ENCODE peak calls at places on chromosome 7, in nine cellular contexts. G is head of caudate nucleus; H is BE2C; J is stimulated activated CD4-positive, alpha-beta T cell treated with anti-CD3 and anti-CD28 coated beads, Interleukin-1b, Interleukin-23, amount 100 ng/mL, for 1 hour; U is NCI-H524; L is activated T-helper 1 cell treated with anti-CD3 and anti-CD28 coated beads, Interleukin-2, amount 50 U/mL, for 16 hours; X is HEK293T; V is cardiac septum; E is RWPE1. A is an unnamed sample.

GRCh38 chr7:47474937-47475879 is 106.7 kb downstream of the TNS3 start:
- DNase-seq in V (peak; percentile 91), X (peak; percentile 52), E (peak; percentile 97), J (no peak), G (peak; percentile 44), L (no peak), H (peak; percentile 49), U (no peak), A (no peak)

GRCh38 chr7:142878315-142878714 is 7.2 kb downstream of the TRPV6 start:
- DNase-seq in L (no peak), U (no peak), G (no peak), J (no peak), V (peak; percentile 19), H (no peak), X (no peak), E (no peak), A (no peak)

GRCh38 chr7:114026486-114027089 is 107.8 kb upstream of the PPP1R3A start:
- DNase-seq in G (no peak), X (peak; percentile 33), U (peak; percentile 4), J (no peak), V (no peak), H (peak; percentile 22), E (peak; percentile 40), L (no peak), A (no peak)

GRCh38 chr7:88217675-88218427 is 2.0 kb downstream of the SRI start:
- DNase-seq in E (no peak), J (no peak), G (no peak), X (no peak), H (no peak), L (no peak), V (no peak), U (no peak), A (no peak)

GRCh38 chr7:78968951-78969350 is 484.5 kb downstream of the MAGI2 start:
- DNase-seq in U (no peak), H (no peak), J (no peak), E (no peak), G (no peak), X (no peak), V (no peak), L (no peak), A (no peak)

GRCh38 chr7:18829101-18829486 is 288.3 kb downstream of the TWIST1 start:
- DNase-seq in E (no peak), X (no peak), U (no peak), J (no peak), V (no peak), H (peak; percentile 53), G (no peak), L (no peak), A (no peak)

GRCh38 chr7:70208236-70209063 is 610.2 kb downstream of the AUTS2 start:
- DNase-seq in V (no peak), J (no peak), U (no peak), X (no peak), L (no peak), E (no peak), G (no peak), H (no peak), A (no peak)

GRCh38 chr7:30706316-30706715 is 24.1 kb upstream of the CRHR2 start:
- DNase-seq in X (no peak), L (no peak), E (no peak), U (no peak), H (no peak), J (no peak), G (no peak), V (no peak), A (no peak)

GRCh38 chr7:3399858-3400257 is 98.8 kb downstream of the SDK1 start:
- DNase-seq in J (no peak), E (no peak), V (no peak), G (no peak), L (no peak), H (peak; percentile 22), U (no peak), X (no peak), A (no peak)

GRCh38 chr7:19538036-19538435 is 170.8 kb downstream of the POLR1F start:
- DNase-seq in L (no peak), V (no peak), E (no peak), H (no peak), X (no peak), U (no peak), J (no peak), G (no peak), A (no peak)

GRCh38 chr7:149050941-149051340 is 22.6 kb upstream of the PDIA4 start:
- DNase-seq in V (no peak), U (no peak), L (no peak), X (no peak), G (no peak), J (no peak), H (no peak), E (no peak), A (no peak)

GRCh38 chr7:149752646-149753045 is 20.7 kb downstream of the ZNF467 start:
- DNase-seq in H (no peak), V (no peak), X (no peak), G (no peak), U (no peak), E (no peak), L (no peak), J (no peak), A (no peak)

GRCh38 chr7:145884716-145885514 is 231.7 kb upstream of the CNTNAP2 start:
- DNase-seq in J (no peak), L (no peak), U (peak; percentile 6), G (no peak), H (no peak), V (no peak), X (no peak), E (no peak), A (no peak)

GRCh38 chr7:98760201-98760651 is 109.6 kb downstream of the TMEM130 start:
- DNase-seq in U (no peak), L (no peak), X (no peak), E (no peak), H (no peak), G (peak; percentile 40), V (no peak), J (no peak), A (no peak)

A was measured in cortex of kidney.